ENCODE peak calls at places on chromosome 1, in eight cellular contexts. D is activated T-cell treated with anti-CD3 and anti-CD28 coated beads for 24 hours, W is naive B cell, X is T-helper 1 cell, K is neural crest cell, B is COR-L47, Y is GM04504, J is HT-29. Q is an unnamed sample.

GRCh38 chr1:184032306-184033135 is 5.0 kb downstream of the COLGALT2 start:
- DNase-seq in D (no peak), W (no peak), X (no peak), K (no peak), B (no peak), Y (no peak), J (no peak), Q (no peak)

GRCh38 chr1:39732730-39733129 is 6.0 kb upstream of the PPIE start:
- DNase-seq in D (no peak), W (no peak), X (no peak), K (no peak), B (no peak), Y (no peak), J (no peak), Q (no peak)

GRCh38 chr1:15345711-15346355 is 63.9 kb upstream of the EFHD2 start:
- DNase-seq in D (peak), W (no peak), X (peak), K (no peak), B (no peak), Y (no peak), J (peak), Q (no peak)

GRCh38 chr1:43997979-43998378 is 6.6 kb downstream of the CCDC24 start:
- DNase-seq in D (no peak), W (no peak), X (no peak), K (no peak), B (no peak), Y (no peak), J (no peak), Q (no peak)

GRCh38 chr1:231315887-231316286 is 21.8 kb downstream of the EXOC8 start:
- DNase-seq in D (no peak), W (peak), X (peak), K (no peak), B (peak), Y (no peak), J (peak), Q (peak)

GRCh38 chr1:4754816-4755215 is 100.4 kb downstream of the AJAP1 start:
- DNase-seq in D (no peak), W (no peak), X (no peak), K (no peak), B (no peak), Y (no peak), J (no peak), Q (no peak)

GRCh38 chr1:36675931-36676562 is 193.3 kb upstream of the CSF3R start:
- DNase-seq in D (no peak), W (no peak), X (no peak), K (no peak), B (no peak), Y (no peak), J (no peak), Q (no peak)

GRCh38 chr1:34057751-34058150 is 107.3 kb downstream of the CSMD2 start:
- DNase-seq in D (no peak), W (no peak), X (no peak), K (no peak), B (no peak), Y (no peak), J (no peak), Q (no peak)

GRCh38 chr1:51897699-51898031 is 19.1 kb upstream of the NRDC start:
- DNase-seq in D (no peak), W (no peak), X (no peak), K (no peak), B (no peak), Y (peak), J (no peak), Q (no peak)

GRCh38 chr1:54585181-54586066 is 37.4 kb downstream of the ACOT11 start:
- DNase-seq in D (no peak), W (no peak), X (no peak), K (no peak), B (no peak), Y (no peak), J (no peak), Q (no peak)

GRCh38 chr1:157147906-157148717 is 9.9 kb upstream of the ETV3 start:
- DNase-seq in D (no peak), W (no peak), X (no peak), K (no peak), B (no peak), Y (no peak), J (peak), Q (no peak)

GRCh38 chr1:202143768-202144509 is 598 bp downstream of the ARL8A start:
- DNase-seq in D (no peak), W (peak), X (no peak), K (peak), B (peak), Y (no peak), J (no peak), Q (peak)

GRCh38 chr1:245788269-245788668 is 633.5 kb downstream of the KIF26B start:
- DNase-seq in D (no peak), W (no peak), X (no peak), K (no peak), B (no peak), Y (peak), J (no peak), Q (no peak)

GRCh38 chr1:156467385-156467784 is 33.2 kb downstream of the MEF2D start:
- DNase-seq in D (no peak), W (no peak), X (no peak), K (no peak), B (no peak), Y (no peak), J (no peak), Q (no peak)

GRCh38 chr1:156926175-156926574 is 5.7 kb downstream of the LRRC71 start:
- DNase-seq in D (peak), W (no peak), X (no peak), K (no peak), B (peak), Y (no peak), J (peak), Q (no peak)

GRCh38 chr1:92907949-92908684 is 53.1 kb downstream of the DIPK1A start:
- DNase-seq in D (no peak), W (no peak), X (no peak), K (no peak), B (no peak), Y (no peak), J (no peak), Q (no peak)

GRCh38 chr1:110130989-110131388 is 18.7 kb downstream of the UBL4B start:
- DNase-seq in D (no peak), W (no peak), X (no peak), K (no peak), B (peak), Y (no peak), J (no peak), Q (no peak)

GRCh38 chr1:244349581-244350001 is 102.1 kb downstream of the ADSS2 start:
- DNase-seq in D (no peak), W (no peak), X (no peak), K (no peak), B (no peak), Y (no peak), J (no peak), Q (no peak)

GRCh38 chr1:216200941-216201340 is 222.3 kb downstream of the USH2A start:
- DNase-seq in D (no peak), W (no peak), X (no peak), K (no peak), B (no peak), Y (no peak), J (no peak), Q (no peak)

GRCh38 chr1:47924649-47925048 is 72.5 kb downstream of the TRABD2B start:
- DNase-seq in D (no peak), W (no peak), X (no peak), K (no peak), B (no peak), Y (no peak), J (no peak), Q (no peak)

GRCh38 chr1:155591770-155592169 is 18.2 kb upstream of the MSTO1 start:
- DNase-seq in D (no peak), W (peak), X (no peak), K (no peak), B (peak), Y (peak), J (peak), Q (peak)

GRCh38 chr1:178665579-178665978 is 59.5 kb upstream of the RALGPS2 start:
- DNase-seq in D (no peak), W (no peak), X (no peak), K (no peak), B (no peak), Y (no peak), J (no peak), Q (no peak)

Q was measured in GM19239.